ENCODE peak calls at places on chromosomes 6 and 20, in four cellular contexts. X, I, W and S are unnamed samples.

GRCh38 chr6:48701572-48701971 is 590.6 kb upstream of the PTCHD4 start:
- DNase-seq in W (no peak), I (no peak), X (no peak), S (no peak)

GRCh38 chr20:19812056-19812455 is 54.0 kb downstream of the RIN2 start:
- DNase-seq in I (no peak), W (no peak), X (no peak), S (no peak)

GRCh38 chr6:126176266-126176665 is 163.6 kb upstream of the CENPW start:
- DNase-seq in X (no peak), I (peak), W (no peak), S (no peak)

GRCh38 chr20:51487525-51488279 is 54.8 kb downstream of the NFATC2 start:
- DNase-seq in I (peak), W (peak), X (no peak), S (no peak)

GRCh38 chr6:48325701-48326100 is 214.7 kb upstream of the PTCHD4 start:
- DNase-seq in X (no peak), W (no peak), I (no peak), S (no peak)

GRCh38 chr6:3646616-3647362 is 104.7 kb downstream of the PXDC1 start:
- DNase-seq in W (no peak), X (no peak), I (no peak), S (no peak)

GRCh38 chr20:24723953-24724352 is 225.1 kb upstream of the CST7 start:
- DNase-seq in W (no peak), X (no peak), I (no peak), S (no peak)

GRCh38 chr6:55822005-55822404 is 53.4 kb downstream of the BMP5 start:
- DNase-seq in I (no peak), W (no peak), X (no peak), S (no peak)

GRCh38 chr6:168247456-168248147 is 72.0 kb downstream of the DACT2 start:
- DNase-seq in X (no peak), I (peak), W (no peak), S (peak)

GRCh38 chr6:41712651-41713103 is 22.7 kb downstream of the TFEB start:
- DNase-seq in X (no peak), I (peak), W (no peak), S (no peak)

GRCh38 chr6:6497976-6498375 is 90.5 kb upstream of the LY86 start:
- DNase-seq in X (no peak), W (no peak), I (no peak), S (no peak)

GRCh38 chr20:62485701-62486089 is 9.9 kb upstream of the GATA5 start:
- DNase-seq in W (no peak), X (no peak), I (no peak), S (no peak)

GRCh38 chr6:83138758-83139157 is 54.3 kb downstream of the PGM3 start:
- DNase-seq in I (no peak), W (no peak), X (no peak), S (no peak)

GRCh38 chr20:25283221-25283951 is 35.5 kb downstream of the PYGB start:
- DNase-seq in I (no peak), X (no peak), W (no peak), S (no peak)

GRCh38 chr6:133503330-133503729 is 262.2 kb downstream of the EYA4 start:
- DNase-seq in W (peak), X (no peak), I (no peak), S (no peak)

GRCh38 chr20:2709205-2709981 is 16.8 kb downstream of the EBF4 start:
- DNase-seq in I (no peak), W (no peak), X (no peak), S (no peak)

GRCh38 chr6:97702226-97702625 is 419.2 kb upstream of the MMS22L start:
- DNase-seq in X (no peak), W (no peak), I (no peak), S (no peak)

GRCh38 chr20:51377132-51377531 is 165.4 kb downstream of the NFATC2 start:
- DNase-seq in W (no peak), I (no peak), X (no peak), S (no peak)

GRCh38 chr6:154370545-154370944 is 13.9 kb upstream of the IPCEF1 start:
- DNase-seq in X (no peak), I (peak), W (peak), S (no peak)

GRCh38 chr6:135740580-135740979 is 110.9 kb upstream of the PDE7B start:
- DNase-seq in W (no peak), X (no peak), I (no peak), S (no peak)

GRCh38 chr6:161367472-161367871 is 93.6 kb upstream of the AGPAT4 start:
- DNase-seq in W (no peak), X (no peak), I (no peak), S (peak)

GRCh38 chr6:6494677-6495076 is 93.8 kb upstream of the LY86 start:
- DNase-seq in I (peak), W (no peak), X (no peak), S (peak)

GRCh38 chr20:46998497-46999190 is 104.0 kb downstream of the EYA2 start:
- DNase-seq in X (no peak), I (peak), W (no peak), S (peak)

GRCh38 chr20:44033873-44034272 is 119.2 kb downstream of the TOX2 start:
- DNase-seq in W (no peak), I (no peak), X (no peak), S (no peak)

GRCh38 chr6:12367412-12367811 is 77.3 kb downstream of the EDN1 start:
- DNase-seq in W (no peak), X (no peak), I (no peak), S (peak)

GRCh38 chr6:498795-499231 is 107.3 kb downstream of the IRF4 start:
- DNase-seq in X (no peak), I (no peak), W (no peak), S (no peak)

GRCh38 chr6:163169521-163169920 is 245.0 kb upstream of the QKI start:
- DNase-seq in W (no peak), X (no peak), I (no peak), S (no peak)

GRCh38 chr6:148997863-148998262 is 251.0 kb downstream of the UST start:
- DNase-seq in X (no peak), W (no peak), I (no peak), S (no peak)

GRCh38 chr20:61933481-61933950 is 132.2 kb downstream of the TAF4 start:
- DNase-seq in W (no peak), X (no peak), I (no peak), S (no peak)

GRCh38 chr20:11686195-11686594 is 231.5 kb upstream of the BTBD3 start:
- DNase-seq in X (no peak), I (no peak), W (no peak), S (no peak)

GRCh38 chr6:112939543-112939942 is 592.4 kb downstream of the RFPL4B start:
- DNase-seq in I (no peak), W (no peak), X (no peak), S (no peak)

GRCh38 chr20:54103067-54103761 is 32.8 kb upstream of the BCAS1 start:
- DNase-seq in W (peak), I (peak), X (peak), S (peak)

GRCh38 chr20:34604980-34605788 is 46.7 kb downstream of the MAP1LC3A start:
- DNase-seq in W (peak), X (no peak), I (no peak), S (no peak)

GRCh38 chr6:54037277-54037779 is 73.9 kb upstream of the MLIP start:
- DNase-seq in W (no peak), I (no peak), X (no peak), S (no peak)

GRCh38 chr20:7744411-7744810 is 195.8 kb downstream of the HAO1 start:
- DNase-seq in W (peak), X (no peak), I (no peak), S (no peak)

GRCh38 chr20:33092361-33092760 is 12.9 kb downstream of the BPIFB4 start:
- DNase-seq in X (no peak), W (no peak), I (no peak), S (no peak)